ENCODE peak calls at places on chromosomes 5 and 9, in nine cellular contexts. A is coronary artery; Y is CD8-positive, alpha-beta T cell; B is H1; J is IMR-90; P is thoracic aorta; I is Calu3; C is RPMI8226; K is NAMALWA. X is an unnamed sample.

GRCh38 chr9:75229605-75230332 is 141.5 kb downstream of the OSTF1 start:
- DNase-seq in B (no peak), Y (no peak), C (peak), I (peak), J (no peak), K (no peak), A (peak), P (peak), X (no peak)

GRCh38 chr9:10586407-10586806 is 26.4 kb downstream of the PTPRD start:
- DNase-seq in J (no peak), I (no peak), C (no peak), K (no peak), Y (no peak), B (no peak), A (no peak), P (no peak), X (no peak)

GRCh38 chr9:114851301-114851700 is 45.5 kb upstream of the TNFSF15 start:
- DNase-seq in J (no peak), I (no peak), Y (no peak), P (no peak), B (no peak), K (no peak), C (no peak), A (no peak), X (no peak)

GRCh38 chr9:132049900-132050299 is 29.8 kb downstream of the MED27 start:
- DNase-seq in I (no peak), Y (no peak), B (no peak), J (no peak), C (no peak), K (no peak), P (no peak), A (no peak), X (no peak)

GRCh38 chr9:136614372-136614922 is 48.3 kb upstream of the EGFL7 start:
- DNase-seq in B (no peak), P (no peak), I (no peak), J (peak), A (no peak), K (no peak), C (no peak), Y (no peak), X (no peak)

GRCh38 chr5:6676702-6677101 is 36.5 kb upstream of the TENT4A start:
- DNase-seq in C (no peak), K (no peak), P (no peak), A (no peak), J (peak), B (no peak), I (no peak), Y (no peak), X (no peak)

GRCh38 chr9:35689351-35689600 is 449 bp downstream of the TPM2 start:
- DNase-seq in J (no peak), C (no peak), K (no peak), B (no peak), A (no peak), Y (no peak), P (no peak), I (no peak), X (no peak)

GRCh38 chr5:94174748-94175411 is 433.5 kb upstream of the POU5F2 start:
- DNase-seq in K (no peak), J (peak), B (no peak), A (no peak), P (no peak), I (no peak), C (no peak), Y (no peak), X (no peak)

X was measured in osteocyte.